ENCODE peak calls at places on chromosomes 16 and 17, in eight cellular contexts. U is Ammon's horn; T is iPS-NIHi11; I is cerebellum; J is ecto neural progenitor cell; G is stimulated activated naive CD8-positive, alpha-beta T cell treated with anti-CD3 and anti-CD28 coated beads, Interleukin-15, Interleukin-2, amounts not matched to agents 100 U/mL and 50 U/mL, for 24 hours; B is naive thymus-derived CD8-positive, alpha-beta T cell; O is COR-L47. H is an unnamed sample.

GRCh38 chr16:89898201-89898967 is 20.3 kb upstream of the MC1R start:
- DNase-seq in U (no peak), T (no peak), I (no peak), J (no peak), G (no peak), B (no peak), O (no peak), H (no peak)

GRCh38 chr17:40956401-40957254 is 10.1 kb downstream of the KRT39 start:
- DNase-seq in U (no peak), T (no peak), I (no peak), J (no peak), G (no peak), B (no peak), O (no peak), H (peak; percentile 42)

GRCh38 chr17:34269969-34270368 is at the start of gene CCL7:
- DNase-seq in U (no peak), T (no peak), I (no peak), J (no peak), G (no peak), B (no peak), O (no peak), H (no peak)

GRCh38 chr17:65455972-65456343 is 105.5 kb downstream of the AXIN2 start:
- DNase-seq in U (peak; percentile 43), T (peak; percentile 41), I (peak; percentile 5), J (peak; percentile 68), G (no peak), B (peak; percentile 38), O (no peak), H (peak; percentile 78)

GRCh38 chr17:27544350-27545131 is 86.4 kb upstream of the LGALS9 start:
- DNase-seq in U (no peak), T (no peak), I (no peak), J (no peak), G (peak; percentile 82), B (no peak), O (no peak), H (no peak)

GRCh38 chr17:80217703-80218362 is 2.3 kb downstream of the SGSH start:
- DNase-seq in U (no peak), T (no peak), I (no peak), J (no peak), G (no peak), B (no peak), O (no peak), H (no peak)

GRCh38 chr16:69365901-69366300 is 14.3 kb upstream of the TMED6 start:
- DNase-seq in U (no peak), T (no peak), I (no peak), J (no peak), G (no peak), B (no peak), O (no peak), H (no peak)

GRCh38 chr17:61409301-61410099 is 9.9 kb downstream of the TBX2 start:
- DNase-seq in U (peak; percentile 37), T (peak; percentile 78), I (no peak), J (peak; percentile 80), G (peak; percentile 63), B (no peak), O (no peak), H (peak; percentile 69)

GRCh38 chr16:4692460-4693295 is 684 bp upstream of the NUDT16L1 start:
- DNase-seq in U (no peak), T (peak; percentile 66), I (no peak), J (peak; percentile 47), G (no peak), B (no peak), O (no peak), H (peak; percentile 53)

GRCh38 chr17:4899341-4900230 is at the start of gene C17orf107:
- DNase-seq in U (peak; percentile 78), T (peak; percentile 90), I (peak; percentile 88), J (peak; percentile 80), G (peak; percentile 98), B (peak; percentile 96), O (no peak), H (peak; percentile 88)

GRCh38 chr16:28081391-28081790 is 17.9 kb upstream of the GSG1L start:
- DNase-seq in U (no peak), T (no peak), I (no peak), J (no peak), G (no peak), B (no peak), O (no peak), H (no peak)

GRCh38 chr17:64001091-64001579 is 3.0 kb downstream of the PRR29 start:
- DNase-seq in U (no peak), T (no peak), I (no peak), J (no peak), G (no peak), B (no peak), O (no peak), H (no peak)

GRCh38 chr17:48593840-48594411 is 347 bp upstream of the HOXB5 start:
- DNase-seq in U (no peak), T (peak; percentile 92), I (peak; percentile 12), J (peak; percentile 94), G (peak; percentile 90), B (peak; percentile 82), O (peak; percentile 88), H (peak; percentile 98)